ENCODE peak calls at places on chromosomes 3 and 15, in seven cellular contexts. X is GM23338, N is transverse colon, U is esophagus muscularis mucosa, P is HCT116, L is Panc1, D is breast epithelium. A is an unnamed sample.

GRCh38 chr15:80106051-80106450 is 46.6 kb downstream of the ZFAND6 start:
- DNase-seq in D (no peak), P (no peak), U (no peak), N (no peak), L (no peak), X (no peak), A (no peak)

GRCh38 chr3:141147657-141148056 is 84.0 kb upstream of the PXYLP1 start:
- DNase-seq in N (no peak), P (no peak), X (peak; percentile 3), U (no peak), D (peak; percentile 70), L (no peak), A (no peak)

GRCh38 chr15:42060797-42061196 is 33.6 kb downstream of the PLA2G4D start:
- DNase-seq in N (no peak), D (no peak), X (no peak), P (no peak), L (no peak), U (no peak), A (peak; percentile 71)

GRCh38 chr3:51510996-51511395 is 11.2 kb upstream of the DCAF1 start:
- DNase-seq in U (no peak), N (no peak), D (no peak), P (no peak), L (no peak), X (no peak), A (no peak)

GRCh38 chr3:41065340-41065739 is 134.0 kb upstream of the CTNNB1 start:
- DNase-seq in L (no peak), U (no peak), D (no peak), X (no peak), P (no peak), N (no peak), A (no peak)

GRCh38 chr15:29674661-29675533 is 147.4 kb downstream of the TJP1 start:
- DNase-seq in U (no peak), D (no peak), L (no peak), X (peak; percentile 95), P (no peak), N (peak; percentile 83), A (peak; percentile 85)

GRCh38 chr15:62771234-62771633 is 271.3 kb upstream of the TPM1 start:
- DNase-seq in X (no peak), D (no peak), N (no peak), L (no peak), P (no peak), U (no peak), A (no peak)

GRCh38 chr3:171378586-171378985 is 81.6 kb downstream of the TNIK start:
- DNase-seq in D (no peak), N (no peak), L (no peak), P (no peak), U (no peak), X (no peak), A (no peak)

GRCh38 chr15:67253103-67253502 is 1.4 kb downstream of the AAGAB start:
- DNase-seq in N (peak; percentile 17), X (no peak), D (no peak), U (no peak), L (no peak), P (no peak), A (no peak)

GRCh38 chr3:141306922-141307321 is 61.4 kb upstream of the ZBTB38 start:
- DNase-seq in L (no peak), P (no peak), N (no peak), D (no peak), U (no peak), X (no peak), A (no peak)

GRCh38 chr15:78822514-78822913 is 11.2 kb upstream of the ADAMTS7 start:
- DNase-seq in N (no peak), P (no peak), U (no peak), L (no peak), D (no peak), X (no peak), A (no peak)

GRCh38 chr3:181715601-181716340 is 4.0 kb downstream of the SOX2 start:
- DNase-seq in X (peak; percentile 93), N (no peak), D (no peak), U (peak; percentile 4), L (no peak), P (no peak), A (no peak)
- H3K4me3 ChIP-seq in X (peak overlapping the region; percentile 68), N (no peak overlapping the region), D (no peak overlapping the region), U (peak overlapping the region; percentile 15), L (no peak overlapping the region), P (no peak overlapping the region), A (peak overlapping the region; percentile 55)

GRCh38 chr3:31240466-31240865 is 292.3 kb upstream of the STT3B start:
- DNase-seq in X (no peak), L (no peak), N (no peak), D (no peak), P (no peak), U (no peak), A (no peak)
- H3K4me1 ChIP-seq in X (peaks cover 9% of the 10 kb centered on the region), L (no peaks in the 10 kb centered on the region), N (no peaks in the 10 kb centered on the region), D (no peaks in the 10 kb centered on the region), P (no peaks in the 10 kb centered on the region), U (no peaks in the 10 kb centered on the region), A (no peaks in the 10 kb centered on the region)

GRCh38 chr3:46505953-46506352 is 8.2 kb downstream of the RTP3 start:
- DNase-seq in L (no peak), D (no peak), U (no peak), X (no peak), P (no peak), N (no peak), A (no peak)
- TF ChIP-seq POLR2AphosphoS5 in L (no peak), D (no peak), U (no peak), X (no peak), P (no peak), N (no peak), A (no peak)

GRCh38 chr3:37862712-37863551 is 1.3 kb downstream of the CTDSPL start:
- DNase-seq in N (peak; percentile 28), L (no peak), U (no peak), P (no peak), X (peak; percentile 49), D (no peak), A (no peak)

GRCh38 chr3:37861540-37862051 is at the start of gene CTDSPL:
- DNase-seq in L (no peak), X (peak; percentile 65), N (peak; percentile 54), U (no peak), D (peak; percentile 56), P (no peak), A (peak; percentile 62)

GRCh38 chr3:37863552-37863865 is 1.8 kb downstream of the CTDSPL start:
- DNase-seq in P (no peak), X (no peak), U (no peak), L (no peak), N (no peak), D (no peak), A (no peak)

GRCh38 chr3:37863949-37864822 is 2.5 kb downstream of the CTDSPL start:
- DNase-seq in N (no peak), P (no peak), U (no peak), D (no peak), X (peak; percentile 35), L (no peak), A (no peak)

GRCh38 chr3:37862219-37862711 is 585 bp downstream of the CTDSPL start:
- DNase-seq in L (no peak), N (peak; percentile 55), X (peak; percentile 66), D (peak; percentile 56), P (no peak), U (no peak), A (peak; percentile 51)
- H3K4me3 ChIP-seq in L (peak overlapping the region; percentile 64), N (peak overlapping the region; percentile 67), X (peak overlapping the region; percentile 85), D (peak overlapping the region; percentile 78), P (peak overlapping the region; percentile 76), U (peak overlapping the region; percentile 83), A (peak overlapping the region; percentile 69)

GRCh38 chr3:64985072-64985471 is 297.3 kb upstream of the ADAMTS9 start:
- DNase-seq in N (no peak), D (no peak), L (no peak), U (no peak), P (no peak), X (no peak), A (no peak)

GRCh38 chr3:64988188-64988587 is 300.4 kb upstream of the ADAMTS9 start:
- DNase-seq in D (no peak), L (no peak), U (no peak), N (no peak), X (no peak), P (no peak), A (no peak)

GRCh38 chr3:64987731-64988130 is 299.9 kb upstream of the ADAMTS9 start:
- DNase-seq in X (no peak), L (no peak), N (no peak), P (no peak), D (no peak), U (no peak), A (no peak)

DNA sequence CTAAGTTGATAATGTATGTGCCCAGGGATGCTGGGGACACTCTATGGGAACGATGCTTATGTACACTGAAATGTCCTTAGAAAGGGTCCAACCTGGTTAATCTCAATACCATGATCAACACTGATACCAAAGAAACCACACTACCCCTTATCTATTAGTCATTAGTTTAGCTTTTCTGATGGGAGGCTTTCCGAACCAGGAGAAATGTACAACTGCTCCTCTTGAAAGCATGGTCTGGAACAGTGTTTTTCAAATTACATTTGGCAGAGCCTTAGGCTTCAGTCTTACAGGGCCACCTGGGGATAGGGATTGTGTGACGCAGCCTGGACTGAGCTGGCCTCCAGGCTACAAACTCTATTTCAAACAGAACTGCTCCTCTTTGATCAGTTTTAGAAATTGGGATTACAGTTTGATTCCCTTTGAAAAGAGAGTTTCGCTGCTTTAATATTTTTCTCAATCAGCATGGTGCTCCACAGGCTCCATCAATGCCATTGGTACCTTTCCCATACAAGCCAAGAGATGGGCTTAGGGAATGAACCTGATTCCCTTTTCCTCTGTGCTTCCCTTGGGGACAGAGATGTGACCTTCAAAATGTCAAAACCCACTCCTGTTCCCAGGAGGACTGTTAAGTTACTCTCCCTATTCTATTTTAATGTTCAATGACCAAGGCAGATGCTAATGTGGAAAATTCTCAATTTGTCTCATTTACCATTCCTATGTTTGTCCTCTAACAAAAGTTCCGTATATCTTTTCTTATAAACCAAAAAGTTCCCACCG is 296.0 kb upstream of the ADAMTS9 start:
- DNase-seq in D (no peak), P (no peak), N (no peak), U (no peak), L (no peak), X (no peak), A (no peak)
- H3K4me1 ChIP-seq in D (no peaks in the 10 kb centered on the region), P (no peaks in the 10 kb centered on the region), N (no peaks in the 10 kb centered on the region), U (no peaks in the 10 kb centered on the region), L (no peaks in the 10 kb centered on the region), X (no peaks in the 10 kb centered on the region), A (no peaks in the 10 kb centered on the region)

DNA sequence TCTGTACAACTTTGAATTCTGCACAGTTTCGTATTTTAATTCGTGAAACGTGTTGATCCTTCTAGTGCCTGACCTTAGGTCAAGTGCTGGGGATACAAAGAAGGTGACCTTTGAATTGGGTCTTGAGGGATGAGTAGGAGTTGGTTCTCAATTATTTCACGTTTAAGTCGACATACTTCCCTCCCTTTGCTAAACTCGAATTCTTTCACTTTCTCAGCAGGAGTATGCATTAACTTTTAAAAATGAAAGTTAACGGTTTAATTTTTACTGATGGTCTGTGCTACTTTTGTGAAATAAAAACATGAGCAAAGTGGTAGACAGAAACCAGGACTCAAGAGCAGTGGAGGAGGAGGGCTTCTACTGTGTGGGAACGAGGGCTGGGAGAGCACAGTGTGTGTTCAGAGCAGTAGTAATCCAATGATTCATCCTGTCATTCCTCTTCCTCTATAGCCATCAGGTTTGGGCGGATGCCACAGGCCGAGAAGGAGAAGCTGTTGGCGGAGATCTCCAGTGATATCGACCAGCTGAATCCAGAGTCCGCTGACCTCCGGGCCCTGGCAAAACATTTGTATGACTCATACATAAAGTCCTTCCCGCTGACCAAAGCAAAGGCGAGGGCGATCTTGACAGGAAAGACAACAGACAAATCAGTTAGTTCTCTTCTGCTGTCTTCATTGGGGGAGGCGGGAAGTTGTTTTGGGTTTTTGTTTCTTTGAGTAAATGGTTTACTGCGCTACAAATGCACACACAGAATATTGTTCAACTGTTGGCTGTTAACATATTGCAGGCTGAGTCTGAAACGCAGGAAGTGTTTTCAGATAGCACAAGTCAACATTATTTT is 78.6 kb upstream of the TSEN2 start:
- DNase-seq in X (no peak), D (peak; percentile 86), P (peak; percentile 92), U (peak; percentile 93), N (peak; percentile 86), L (peak; percentile 90), A (peak; percentile 81)
- TF ChIP-seq POLR2AphosphoS5 in X (no peak), D (peak; percentile 73), P (peak; percentile 68), U (peak; percentile 48), N (peak; percentile 61), L (peak; percentile 52), A (peak; percentile 78)